ENCODE peak calls at places on chromosomes 5 and 9, in seven cellular contexts. C is HTR-8/SVneo, D is NCI-H345, W is cardiac septum, O is mucosa of gallbladder, H is cardiac fibroblast, R is EH. J is an unnamed sample.

GRCh38 chr5:144068926-144069325 is 101.5 kb downstream of the YIPF5 start:
- DNase-seq in D (no peak), R (no peak), W (no peak), O (no peak), H (no peak), C (no peak), J (no peak)

GRCh38 chr5:67196537-67197059 is at the start of gene CD180:
- DNase-seq in D (no peak), W (no peak), C (no peak), R (no peak), H (no peak), O (no peak), J (no peak)

GRCh38 chr5:98927988-98928801 is 612 bp downstream of the CHD1 start:
- DNase-seq in D (peak), C (peak), W (peak), O (peak), H (peak), R (peak), J (peak)

GRCh38 chr9:70411930-70412677 is 2.4 kb downstream of the KLF9 start:
- DNase-seq in D (no peak), O (peak), R (peak), C (peak), W (peak), H (peak), J (peak)

GRCh38 chr9:87792831-87793288 is 66.9 kb downstream of the CTSL start:
- DNase-seq in O (peak), H (peak), D (no peak), R (peak), W (peak), C (peak), J (peak)

GRCh38 chr9:32378496-32378895 is 5.9 kb upstream of the ACO1 start:
- DNase-seq in D (peak), H (peak), C (peak), R (peak), W (no peak), O (peak), J (peak)

GRCh38 chr5:14242871-14243383 is 99.8 kb downstream of the TRIO start:
- DNase-seq in R (no peak), O (no peak), H (no peak), W (no peak), C (no peak), D (no peak), J (no peak)

GRCh38 chr5:78591227-78591626 is 57.3 kb downstream of the LHFPL2 start:
- DNase-seq in O (no peak), H (peak), D (no peak), C (no peak), R (peak), W (no peak), J (peak)

GRCh38 chr9:112532427-112532826 is 45.8 kb downstream of the KIAA1958 start:
- DNase-seq in O (peak), W (no peak), D (no peak), R (peak), H (peak), C (no peak), J (peak)

GRCh38 chr5:162174358-162174757 is 106.8 kb downstream of the GABRG2 start:
- DNase-seq in H (no peak), W (no peak), C (no peak), D (no peak), O (no peak), R (no peak), J (no peak)